ENCODE peak calls at places on chromosomes 2 and 18, in six cellular contexts. N, F, P, O, T and R are unnamed samples.
A peak's percentile ranks its signal among the peaks of the same experiment; 100 is the strongest.

GRCh38 chr2:27271631-27272340 is 3.4 kb upstream of the DNAJC5G start:
- DNase-seq in N (no peak), F (no peak), P (no peak), O (no peak), T (no peak), R (no peak)

GRCh38 chr2:109612991-109613921 is 510 bp downstream of the SEPTIN10 start:
- DNase-seq in N (peak; percentile 71), F (peak; percentile 40), P (no peak), O (peak; percentile 77), T (peak; percentile 73), R (no peak)

GRCh38 chr18:48376406-48376805 is 32.8 kb downstream of the ZBTB7C start:
- DNase-seq in N (peak; percentile 18), F (no peak), P (no peak), O (no peak), T (peak; percentile 61), R (no peak)

GRCh38 chr2:240558229-240558885 is 569 bp upstream of the ANKMY1 start:
- DNase-seq in N (peak; percentile 52), F (no peak), P (no peak), O (peak; percentile 16), T (peak; percentile 58), R (no peak)

GRCh38 chr2:27127883-27128670 is 4.5 kb downstream of the ABHD1 start:
- DNase-seq in N (no peak), F (no peak), P (no peak), O (no peak), T (no peak), R (no peak)

GRCh38 chr2:7437122-7437521 is 519.9 kb downstream of the RNF144A start:
- DNase-seq in N (no peak), F (no peak), P (no peak), O (no peak), T (no peak), R (no peak)

GRCh38 chr2:45930396-45930792 is 278.9 kb downstream of the PRKCE start:
- DNase-seq in N (no peak), F (no peak), P (no peak), O (no peak), T (no peak), R (no peak)

GRCh38 chr2:105518897-105519296 is 120.0 kb upstream of the FHL2 start:
- DNase-seq in N (peak; percentile 50), F (no peak), P (no peak), O (no peak), T (no peak), R (no peak)

GRCh38 chr2:26530696-26531095 is 52.8 kb upstream of the OTOF start:
- DNase-seq in N (no peak), F (no peak), P (no peak), O (no peak), T (no peak), R (no peak)

GRCh38 chr2:109647636-109648035 is 33.5 kb downstream of the SOWAHC start:
- DNase-seq in N (no peak), F (no peak), P (no peak), O (no peak), T (no peak), R (no peak)

GRCh38 chr2:9166579-9167392 is 39.8 kb upstream of the ASAP2 start:
- DNase-seq in N (no peak), F (no peak), P (no peak), O (no peak), T (no peak), R (no peak)

GRCh38 chr2:117717072-117717471 is 97.4 kb upstream of the DDX18 start:
- DNase-seq in N (no peak), F (no peak), P (no peak), O (no peak), T (no peak), R (no peak)

GRCh38 chr18:49007663-49008062 is 56.9 kb upstream of the SMAD7 start:
- DNase-seq in N (no peak), F (no peak), P (no peak), O (no peak), T (no peak), R (no peak)

GRCh38 chr2:212170382-212170781 is 368.2 kb downstream of the ERBB4 start:
- DNase-seq in N (no peak), F (no peak), P (no peak), O (no peak), T (no peak), R (no peak)

GRCh38 chr18:63785031-63785430 is 9.8 kb downstream of the SERPINB7 start:
- DNase-seq in N (no peak), F (no peak), P (no peak), O (no peak), T (no peak), R (no peak)
- TF ChIP-seq CTCF in N (no peak), F (no peak), P (no peak), O (no peak), T (no peak), R (no peak)

GRCh38 chr2:200713704-200714064 is 98.0 kb upstream of the BZW1 start:
- DNase-seq in N (no peak), F (no peak), P (no peak), O (no peak), T (no peak), R (no peak)

GRCh38 chr2:200708951-200709350 is 102.8 kb upstream of the BZW1 start:
- DNase-seq in N (no peak), F (no peak), P (no peak), O (no peak), T (no peak), R (no peak)

GRCh38 chr2:200713003-200713703 is 98.6 kb upstream of the BZW1 start:
- DNase-seq in N (peak; percentile 95), F (peak; percentile 80), P (peak; percentile 86), O (peak; percentile 81), T (peak; percentile 76), R (peak; percentile 40)
- TF ChIP-seq CTCF in N (peak; percentile 74), F (peak; percentile 54), P (peak; percentile 63), O (peak; percentile 79), T (peak; percentile 91), R (peak; percentile 86)

GRCh38 chr2:196613302-196613701 is 26.2 kb upstream of the CCDC150 start:
- DNase-seq in N (no peak), F (no peak), P (no peak), O (no peak), T (no peak), R (no peak)
- TF ChIP-seq CTCF in N (no peak), F (no peak), P (no peak), O (no peak), T (peak; percentile 57), R (peak; percentile 16)

GRCh38 chr18:35936951-35937350 is 35.5 kb upstream of the RMP24 start:
- DNase-seq in N (no peak), F (no peak), P (no peak), O (no peak), T (no peak), R (no peak)

GRCh38 chr18:35938158-35938557 is 34.3 kb upstream of the RMP24 start:
- DNase-seq in N (no peak), F (no peak), P (no peak), O (no peak), T (no peak), R (no peak)

GRCh38 chr18:35938562-35938961 is 33.9 kb upstream of the RMP24 start:
- DNase-seq in N (no peak), F (no peak), P (no peak), O (no peak), T (no peak), R (no peak)

GRCh38 chr18:35941299-35941698 is 31.2 kb upstream of the RMP24 start:
- DNase-seq in N (no peak), F (no peak), P (no peak), O (no peak), T (no peak), R (no peak)

GRCh38 chr18:35939166-35939565 is 33.3 kb upstream of the RMP24 start:
- DNase-seq in N (no peak), F (no peak), P (no peak), O (no peak), T (no peak), R (no peak)
- TF ChIP-seq CTCF in N (no peak), F (peak; percentile 39), P (no peak), O (no peak), T (no peak), R (peak; percentile 26)

DNA sequence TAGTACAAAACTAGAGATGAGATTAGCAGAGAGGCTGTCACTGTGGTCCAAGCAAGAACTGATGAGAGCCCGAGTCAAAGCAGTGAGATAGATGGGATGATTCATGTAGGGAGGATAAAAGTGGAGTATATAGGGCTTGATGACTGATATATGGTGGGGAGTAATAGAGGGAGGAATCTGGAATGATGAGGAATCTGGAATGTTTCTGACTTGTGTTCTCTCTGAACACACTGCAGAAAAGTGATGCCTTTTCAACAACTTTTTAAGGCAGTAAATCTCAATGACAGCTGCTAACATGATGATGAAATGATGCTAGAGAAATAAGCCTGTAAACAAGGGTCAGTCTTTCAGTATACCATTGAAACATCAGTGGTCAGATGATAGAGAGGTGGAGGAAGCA is 143.5 kb upstream of the SP5 start:
- DNase-seq in N (no peak), F (no peak), P (no peak), O (no peak), T (no peak), R (no peak)
- TF ChIP-seq CTCF in N (no peak), F (no peak), P (no peak), O (no peak), T (no peak), R (no peak)

DNA sequence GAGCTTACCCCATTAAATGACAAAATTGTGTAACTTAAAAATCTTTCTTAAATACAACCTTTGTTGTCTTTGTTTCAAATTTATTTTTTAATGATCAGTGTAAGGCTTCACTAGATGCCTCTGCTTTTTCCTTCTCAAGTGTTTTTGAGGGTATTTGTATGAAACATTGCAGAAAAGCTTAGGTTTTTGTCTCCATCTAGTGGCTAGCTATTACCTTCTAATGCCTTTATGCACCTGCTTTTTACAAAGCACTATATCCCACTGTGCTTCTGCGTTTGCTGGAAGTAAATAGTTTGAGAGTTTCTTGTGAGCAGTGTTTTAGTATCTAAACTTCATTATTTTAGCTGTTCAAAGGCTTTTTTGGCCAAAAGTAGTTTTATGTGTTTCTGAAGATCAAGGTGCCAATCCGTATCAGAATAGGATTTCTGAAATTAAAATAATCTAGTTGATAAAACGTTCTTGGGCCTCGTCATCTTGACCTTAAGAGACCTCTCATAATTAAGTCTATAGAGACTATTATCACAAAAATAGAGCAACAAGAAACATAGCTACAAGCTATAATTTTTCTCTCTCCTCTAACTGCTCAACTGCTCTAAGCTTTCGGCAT is 47.0 kb downstream of the IWS1 start:
- DNase-seq in N (no peak), F (peak; percentile 36), P (peak; percentile 45), O (no peak), T (no peak), R (no peak)
- TF ChIP-seq CTCF in N (peak; percentile 48), F (peak; percentile 66), P (peak; percentile 39), O (peak; percentile 70), T (peak; percentile 81), R (peak; percentile 74)

DNA sequence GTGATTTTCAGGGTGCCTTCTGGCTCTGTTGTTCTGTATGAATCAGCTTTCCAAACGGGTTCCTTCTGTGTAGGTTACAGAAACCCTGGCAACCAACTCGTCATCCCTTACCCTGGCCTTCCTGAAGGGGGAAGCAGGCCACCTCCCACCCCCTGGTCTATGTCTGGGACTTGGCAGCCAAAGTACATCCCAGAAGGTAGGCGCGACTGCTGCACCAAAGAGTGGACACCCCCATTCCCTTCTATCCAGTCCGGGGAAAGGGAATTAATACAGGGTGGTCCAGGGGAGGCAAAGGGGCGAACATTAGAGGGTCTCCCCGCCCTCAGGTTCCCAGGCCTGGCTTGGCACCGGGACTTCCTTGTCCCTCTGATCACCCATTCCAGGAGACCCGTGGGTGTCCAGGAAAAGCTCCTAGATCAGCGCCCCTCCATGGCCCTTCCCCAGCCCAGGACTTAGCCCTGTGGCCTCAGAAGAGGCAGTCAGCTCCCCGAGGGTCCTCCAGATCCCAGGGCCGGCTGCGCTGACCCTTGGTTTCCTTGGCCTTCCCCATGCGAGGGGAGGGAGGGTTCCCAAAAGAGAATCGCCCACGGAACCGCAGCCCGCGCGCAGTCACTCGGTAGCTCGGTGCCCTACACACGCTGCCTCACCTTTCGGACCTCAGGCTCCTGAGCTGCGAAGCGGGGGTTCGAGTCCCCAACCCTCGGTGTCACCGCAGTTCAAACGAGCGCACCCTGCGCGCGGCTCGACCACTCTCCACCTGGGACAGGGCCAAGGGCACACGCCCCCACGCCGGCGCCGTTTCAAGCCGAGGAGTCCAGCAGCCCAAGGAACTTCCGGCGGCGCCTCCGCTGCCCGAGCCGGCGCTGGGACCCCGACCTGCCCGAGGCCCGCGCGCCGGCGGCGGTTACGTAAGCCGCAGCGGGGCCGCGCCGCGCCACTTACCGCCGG is at the start of gene PER2:
- DNase-seq in N (peak; percentile 83), F (peak; percentile 50), P (peak; percentile 56), O (peak; percentile 70), T (peak; percentile 76), R (peak; percentile 27)
- TF ChIP-seq CTCF in N (no peak), F (no peak), P (no peak), O (no peak), T (no peak), R (peak; percentile 12)